ENCODE peak calls at places on chromosomes 5 and 9, in four cellular contexts. One of them, this sample, is unnamed.

GRCh38 chr5:51573835-51574234 is 190.6 kb downstream of the ISL1 start:
- DNase-seq in K562: no peak
- DNase-seq in HepG2: no peak
- DNase-seq in H1: no peak
- DNase-seq in this sample: no peak

GRCh38 chr9:114178756-114179450 is 23.6 kb downstream of the COL27A1 start:
- DNase-seq in K562: no peak
- DNase-seq in HepG2: no peak
- DNase-seq in H1: no peak
- DNase-seq in this sample: no peak

GRCh38 chr5:141872496-141873356 is 5.5 kb downstream of the PCDH1 start:
- DNase-seq in K562: no peak
- DNase-seq in HepG2: no peak
- DNase-seq in H1: no peak
- DNase-seq in this sample: no peak

GRCh38 chr9:77710965-77711657 is 63.0 kb upstream of the GNA14 start:
- DNase-seq in K562: no peak
- DNase-seq in HepG2: no peak
- DNase-seq in H1: no peak
- DNase-seq in this sample: no peak

GRCh38 chr5:54007822-54008777 is 302.3 kb downstream of the ARL15 start:
- DNase-seq in K562: no peak
- DNase-seq in HepG2: peak; percentile 89
- DNase-seq in H1: no peak
- DNase-seq in this sample: no peak

GRCh38 chr5:120082316-120083068 is 381.6 kb upstream of the PRR16 start:
- DNase-seq in K562: no peak
- DNase-seq in HepG2: no peak
- DNase-seq in H1: no peak
- DNase-seq in this sample: no peak

GRCh38 chr5:33611882-33612281 is 171.1 kb downstream of the TARS1 start:
- DNase-seq in K562: no peak
- DNase-seq in HepG2: no peak
- DNase-seq in H1: no peak
- DNase-seq in this sample: no peak

GRCh38 chr5:83474170-83474796 is 2.7 kb downstream of the VCAN start:
- DNase-seq in K562: peak; percentile 73
- DNase-seq in HepG2: peak; percentile 30
- DNase-seq in H1: peak; percentile 94
- DNase-seq in this sample: no peak

GRCh38 chr5:172245046-172245445 is 38.5 kb downstream of the UBTD2 start:
- DNase-seq in K562: no peak
- DNase-seq in HepG2: no peak
- DNase-seq in H1: no peak
- DNase-seq in this sample: no peak

GRCh38 chr5:172245823-172246222 is 37.7 kb downstream of the UBTD2 start:
- DNase-seq in K562: no peak
- DNase-seq in HepG2: no peak
- DNase-seq in H1: no peak
- DNase-seq in this sample: no peak

GRCh38 chr5:172238334-172238733 is 44.4 kb downstream of the EFCAB9 start:
- DNase-seq in K562: no peak
- DNase-seq in HepG2: no peak
- DNase-seq in H1: no peak
- DNase-seq in this sample: no peak

DNA sequence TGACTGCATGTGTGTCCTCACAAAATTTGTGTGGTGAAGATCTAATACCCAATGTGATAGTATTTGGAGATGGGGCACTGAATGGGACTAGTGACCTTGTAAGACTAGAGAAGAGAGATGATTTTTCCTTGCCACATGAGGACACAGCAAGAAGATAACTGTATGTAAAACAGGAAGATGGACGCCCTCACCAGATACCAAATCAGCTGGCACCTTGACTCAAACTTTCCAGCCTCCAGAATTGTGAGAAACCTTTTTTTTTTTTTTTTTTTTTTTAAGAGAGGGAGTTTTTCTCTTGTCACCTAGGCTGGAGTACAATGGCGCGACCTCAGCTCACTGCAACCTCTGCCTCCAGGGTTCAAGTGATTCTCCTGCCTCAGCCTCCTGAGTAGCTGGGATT is 40.3 kb downstream of the UBTD2 start:
- DNase-seq in K562: no peak
- DNase-seq in HepG2: no peak
- DNase-seq in H1: no peak
- DNase-seq in this sample: no peak
- TF ChIP-seq CREB1 in K562: no peak
- TF ChIP-seq CREB1 in HepG2: no peak
- TF ChIP-seq CREB1 in H1: no peak
- TF ChIP-seq CREB1 in this sample: no peak

GRCh38 chr9:34987160-34988040 is 2.1 kb upstream of the DNAJB5 start:
- DNase-seq in K562: no peak
- DNase-seq in HepG2: no peak
- DNase-seq in H1: no peak
- DNase-seq in this sample: no peak

GRCh38 chr9:34988218-34989055 is 1.1 kb upstream of the DNAJB5 start:
- DNase-seq in K562: no peak
- DNase-seq in HepG2: no peak
- DNase-seq in H1: no peak
- DNase-seq in this sample: no peak

GRCh38 chr9:34990908-34991832 is 1.6 kb downstream of the DNAJB5 start:
- DNase-seq in K562: no peak
- DNase-seq in HepG2: no peak
- DNase-seq in H1: no peak
- DNase-seq in this sample: no peak

GRCh38 chr9:34989946-34990635 is 546 bp downstream of the DNAJB5 start:
- DNase-seq in K562: peak; percentile 44
- DNase-seq in HepG2: no peak
- DNase-seq in H1: no peak
- DNase-seq in this sample: no peak

DNA sequence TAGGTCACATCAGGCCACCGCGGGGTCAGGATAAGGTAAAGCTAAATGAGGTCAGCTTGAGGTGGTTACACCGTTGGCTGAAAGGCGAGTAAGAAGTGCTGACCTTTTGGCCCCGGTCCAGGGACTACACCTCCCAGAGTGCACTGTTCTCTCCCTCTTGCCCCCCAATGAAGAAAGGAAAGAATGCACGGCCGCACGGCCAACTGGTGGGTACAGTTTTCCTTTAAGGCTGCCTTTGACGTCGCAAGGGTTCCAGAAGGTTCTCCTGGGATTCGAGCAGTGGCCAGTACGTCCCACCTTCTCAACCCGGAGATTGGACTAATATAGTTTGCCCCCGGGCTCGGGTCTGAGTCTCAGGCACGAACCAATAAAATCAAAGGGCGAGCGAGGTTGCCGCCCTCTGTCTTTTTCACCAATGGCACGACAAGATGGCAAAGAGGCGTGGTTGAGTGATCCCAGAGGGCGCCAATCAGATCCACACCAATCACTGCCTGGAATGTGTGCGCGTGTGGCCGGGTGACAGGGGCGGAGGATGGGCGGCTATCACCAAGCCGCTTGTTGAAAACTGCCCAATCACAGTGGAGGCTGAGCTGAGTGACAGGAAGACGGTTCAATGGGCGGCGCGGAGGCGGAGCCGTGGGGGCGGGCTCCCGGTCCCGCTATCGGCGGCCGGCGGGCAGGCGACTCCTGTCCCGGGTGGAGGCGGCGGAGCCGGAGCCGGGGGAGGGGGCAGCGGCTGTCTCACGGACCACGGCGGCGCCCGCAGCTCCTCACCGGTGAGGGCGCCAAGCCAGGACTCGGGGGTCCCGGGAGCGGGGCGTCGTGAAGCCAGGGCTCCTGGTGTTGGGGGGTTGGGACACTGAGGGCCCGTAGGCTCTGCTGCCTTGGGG is at the start of gene DNAJB5:
- DNase-seq in K562: peak; percentile 97
- DNase-seq in HepG2: peak; percentile 97
- DNase-seq in H1: peak; percentile 98
- DNase-seq in this sample: peak; percentile 97
- TF ChIP-seq POLR2A in K562: no peak
- TF ChIP-seq POLR2A in HepG2: no peak
- TF ChIP-seq POLR2A in H1: peak; percentile 64
- TF ChIP-seq POLR2A in this sample: peak; percentile 71

GRCh38 chr5:16507716-16508115 is 42.1 kb upstream of the ZNF622 start:
- DNase-seq in K562: no peak
- DNase-seq in HepG2: no peak
- DNase-seq in H1: no peak
- DNase-seq in this sample: no peak
- TF ChIP-seq CREB1 in K562: no peak
- TF ChIP-seq CREB1 in HepG2: no peak
- TF ChIP-seq CREB1 in H1: no peak
- TF ChIP-seq CREB1 in this sample: no peak

GRCh38 chr5:150402901-150403342 is 9.8 kb downstream of the CD74 start:
- DNase-seq in K562: no peak
- DNase-seq in HepG2: no peak
- DNase-seq in H1: no peak
- DNase-seq in this sample: no peak

GRCh38 chr5:150401076-150401375 is 11.7 kb downstream of the CD74 start:
- DNase-seq in K562: no peak
- DNase-seq in HepG2: no peak
- DNase-seq in H1: no peak
- DNase-seq in this sample: no peak

GRCh38 chr5:150400327-150401075 is 12.2 kb downstream of the CD74 start:
- DNase-seq in K562: no peak
- DNase-seq in HepG2: no peak
- DNase-seq in H1: no peak
- DNase-seq in this sample: no peak

GRCh38 chr5:150402226-150402773 is 10.4 kb downstream of the CD74 start:
- DNase-seq in K562: no peak
- DNase-seq in HepG2: no peak
- DNase-seq in H1: no peak
- DNase-seq in this sample: no peak

GRCh38 chr5:150401376-150402201 is 11.1 kb downstream of the CD74 start:
- DNase-seq in K562: no peak
- DNase-seq in HepG2: no peak
- DNase-seq in H1: no peak
- DNase-seq in this sample: no peak
- TF ChIP-seq POLR2A in K562: peak; percentile 21
- TF ChIP-seq POLR2A in HepG2: no peak
- TF ChIP-seq POLR2A in H1: no peak
- TF ChIP-seq POLR2A in this sample: peak; percentile 80

GRCh38 chr9:138078846-138079245 is 201.3 kb downstream of the CACNA1B start:
- DNase-seq in K562: no peak
- DNase-seq in HepG2: no peak
- DNase-seq in H1: no peak
- DNase-seq in this sample: no peak

GRCh38 chr9:138080979-138081378 is 203.4 kb downstream of the CACNA1B start:
- DNase-seq in K562: no peak
- DNase-seq in HepG2: no peak
- DNase-seq in H1: no peak
- DNase-seq in this sample: no peak

GRCh38 chr9:138085568-138085967 is 208.0 kb downstream of the CACNA1B start:
- DNase-seq in K562: no peak
- DNase-seq in HepG2: no peak
- DNase-seq in H1: no peak
- DNase-seq in this sample: no peak

GRCh38 chr9:138083873-138084272 is 206.3 kb downstream of the CACNA1B start:
- DNase-seq in K562: no peak
- DNase-seq in HepG2: no peak
- DNase-seq in H1: no peak
- DNase-seq in this sample: no peak

DNA sequence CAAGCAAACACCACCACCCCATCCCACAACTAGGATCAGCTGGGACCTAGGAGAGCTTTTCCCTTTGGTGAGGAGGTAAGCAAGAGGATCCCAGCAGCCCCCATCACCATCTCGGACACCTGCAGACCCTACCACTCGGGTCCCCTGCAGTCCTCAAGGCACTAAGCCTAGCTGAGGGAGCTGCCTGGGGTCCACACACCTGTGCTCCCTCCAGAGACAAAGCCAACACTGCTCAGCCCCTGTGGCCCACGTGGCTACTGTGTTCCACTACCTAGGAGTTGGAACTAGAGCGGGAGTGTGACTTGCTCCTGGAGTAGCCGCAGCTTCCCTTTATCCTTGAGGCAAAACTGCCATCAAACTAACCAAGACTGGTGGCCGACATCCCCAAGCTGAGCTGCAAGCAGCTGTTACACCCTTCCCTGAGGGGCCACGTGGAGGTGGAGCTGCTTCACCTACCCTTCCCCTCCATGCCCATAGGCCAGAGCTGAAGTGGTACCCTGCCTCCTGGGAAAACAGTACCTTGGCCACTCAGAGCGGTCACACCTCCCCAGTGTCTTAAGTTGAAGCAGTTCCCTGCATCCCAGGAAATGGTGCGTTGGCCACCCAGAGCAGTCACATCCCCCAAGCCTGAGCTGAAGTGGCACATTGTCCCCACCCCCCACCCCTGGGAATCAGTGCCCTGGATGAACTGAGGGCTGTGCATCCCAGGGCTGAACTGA is 205.5 kb downstream of the CACNA1B start:
- DNase-seq in K562: no peak
- DNase-seq in HepG2: no peak
- DNase-seq in H1: no peak
- DNase-seq in this sample: no peak
- TF ChIP-seq CREB1 in K562: no peak
- TF ChIP-seq CREB1 in HepG2: no peak
- TF ChIP-seq CREB1 in H1: no peak
- TF ChIP-seq CREB1 in this sample: no peak

GRCh38 chr9:2016411-2017208 is 1.5 kb downstream of the SMARCA2 start:
- DNase-seq in K562: peak; percentile 79
- DNase-seq in HepG2: peak; percentile 45
- DNase-seq in H1: no peak
- DNase-seq in this sample: no peak
- TF ChIP-seq POLR2A in K562: peak; percentile 49
- TF ChIP-seq POLR2A in HepG2: no peak
- TF ChIP-seq POLR2A in H1: no peak
- TF ChIP-seq POLR2A in this sample: peak; percentile 10

DNA sequence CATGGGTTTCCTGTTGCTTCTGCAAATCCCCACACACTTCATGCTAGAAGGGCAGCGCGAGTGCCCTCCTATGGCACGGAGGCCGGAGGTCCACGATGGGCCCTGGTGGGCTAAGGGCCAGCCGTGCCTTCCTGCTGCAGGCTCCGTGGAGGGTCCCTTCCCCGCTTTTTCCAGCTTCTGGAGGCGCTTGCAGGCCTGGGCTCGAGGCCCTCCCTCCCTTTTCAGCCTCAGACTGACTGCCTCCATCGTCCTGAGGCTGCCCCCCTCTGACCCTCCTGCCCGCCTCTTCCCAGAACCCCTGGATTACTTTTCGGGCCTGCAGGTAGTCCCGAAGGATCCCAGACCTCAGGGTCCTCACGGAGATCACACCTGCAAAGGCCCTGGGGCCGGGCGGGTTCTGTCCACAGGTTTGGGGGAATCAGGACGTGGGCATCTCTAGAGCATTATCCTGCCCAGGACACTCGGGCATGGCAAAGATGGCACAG is 3.2 kb upstream of the TERT start:
- DNase-seq in K562: no peak
- DNase-seq in HepG2: no peak
- DNase-seq in H1: no peak
- DNase-seq in this sample: no peak
- TF ChIP-seq CREB1 in K562: no peak
- TF ChIP-seq CREB1 in HepG2: no peak
- TF ChIP-seq CREB1 in H1: no peak
- TF ChIP-seq CREB1 in this sample: no peak

GRCh38 chr5:60023255-60023654 is 129.7 kb upstream of the PDE4D start:
- DNase-seq in K562: no peak
- DNase-seq in HepG2: no peak
- DNase-seq in H1: no peak
- DNase-seq in this sample: no peak
- TF ChIP-seq POLR2A in K562: no peak
- TF ChIP-seq POLR2A in HepG2: no peak
- TF ChIP-seq POLR2A in H1: no peak
- TF ChIP-seq POLR2A in this sample: no peak

This sample was measured in GM12878.